ENCODE peak calls at places on chromosomes 13 and 19, in four cellular contexts. T is A549, G is tibial nerve, B is GM12878. F is an unnamed sample.
A peak's percentile ranks its signal among the peaks of the same experiment; 100 is the strongest.

GRCh38 chr19:40908981-40909380 is 26.9 kb upstream of the CYP2A7 start:
- DNase-seq in T (no peak), G (no peak), B (no peak), F (no peak)

GRCh38 chr13:50282016-50282415 is 266.8 kb downstream of the KCNRG start:
- DNase-seq in T (no peak), G (no peak), B (no peak), F (no peak)

GRCh38 chr13:94123543-94123942 is 355.9 kb downstream of the DCT start:
- DNase-seq in T (no peak), G (no peak), B (no peak), F (no peak)

GRCh38 chr13:43364210-43365041 is 341.0 kb downstream of the DNAJC15 start:
- DNase-seq in T (no peak), G (no peak), B (no peak), F (no peak)

GRCh38 chr19:45528744-45529453 is 21.6 kb downstream of the VASP start:
- DNase-seq in T (no peak), G (no peak), B (no peak), F (no peak)

GRCh38 chr13:24632382-24633121 is 47.7 kb upstream of the ATP12A start:
- DNase-seq in T (no peak), G (no peak), B (no peak), F (no peak)

GRCh38 chr19:12757544-12758274 is 6.1 kb downstream of the BEST2 start:
- DNase-seq in T (peak; percentile 50), G (no peak), B (no peak), F (no peak)

GRCh38 chr13:48144413-48145035 is 49.6 kb upstream of the MED4 start:
- DNase-seq in T (no peak), G (no peak), B (no peak), F (no peak)

GRCh38 chr13:113110048-113110851 is 4.7 kb downstream of the F7 start:
- DNase-seq in T (no peak), G (no peak), B (no peak), F (peak; percentile 74)

GRCh38 chr13:28718186-28718537 is 608 bp downstream of the SLC46A3 start:
- DNase-seq in T (no peak), G (peak; percentile 47), B (no peak), F (no peak)

GRCh38 chr13:59261928-59262488 is 901.7 kb downstream of the DIAPH3 start:
- DNase-seq in T (no peak), G (no peak), B (no peak), F (no peak)

GRCh38 chr13:40986328-40986856 is 32.7 kb downstream of the ELF1 start:
- DNase-seq in T (no peak), G (no peak), B (no peak), F (no peak)

GRCh38 chr19:51158474-51159129 is 16.5 kb downstream of the SIGLEC7 start:
- DNase-seq in T (peak; percentile 41), G (peak; percentile 60), B (no peak), F (no peak)

GRCh38 chr19:55173717-55174409 is 6.2 kb downstream of the SYT5 start:
- DNase-seq in T (peak; percentile 95), G (no peak), B (no peak), F (no peak)

GRCh38 chr19:49588370-49589122 is 2.4 kb upstream of the PRR12 start:
- DNase-seq in T (no peak), G (no peak), B (no peak), F (no peak)

GRCh38 chr19:10106100-10106936 is at the start of gene PPAN:
- DNase-seq in T (peak; percentile 93), G (peak; percentile 99), B (peak; percentile 93), F (peak; percentile 99)
- TF ChIP-seq POLR2A in T (peak; percentile 71), G (peak; percentile 61), B (peak; percentile 95), F (no peak)

GRCh38 chr13:111969551-111970135 is 97.3 kb upstream of the SOX1 start:
- DNase-seq in T (no peak), G (no peak), B (no peak), F (no peak)
- TF ChIP-seq POLR2A in T (no peak), G (no peak), B (no peak), F (no peak)

DNA sequence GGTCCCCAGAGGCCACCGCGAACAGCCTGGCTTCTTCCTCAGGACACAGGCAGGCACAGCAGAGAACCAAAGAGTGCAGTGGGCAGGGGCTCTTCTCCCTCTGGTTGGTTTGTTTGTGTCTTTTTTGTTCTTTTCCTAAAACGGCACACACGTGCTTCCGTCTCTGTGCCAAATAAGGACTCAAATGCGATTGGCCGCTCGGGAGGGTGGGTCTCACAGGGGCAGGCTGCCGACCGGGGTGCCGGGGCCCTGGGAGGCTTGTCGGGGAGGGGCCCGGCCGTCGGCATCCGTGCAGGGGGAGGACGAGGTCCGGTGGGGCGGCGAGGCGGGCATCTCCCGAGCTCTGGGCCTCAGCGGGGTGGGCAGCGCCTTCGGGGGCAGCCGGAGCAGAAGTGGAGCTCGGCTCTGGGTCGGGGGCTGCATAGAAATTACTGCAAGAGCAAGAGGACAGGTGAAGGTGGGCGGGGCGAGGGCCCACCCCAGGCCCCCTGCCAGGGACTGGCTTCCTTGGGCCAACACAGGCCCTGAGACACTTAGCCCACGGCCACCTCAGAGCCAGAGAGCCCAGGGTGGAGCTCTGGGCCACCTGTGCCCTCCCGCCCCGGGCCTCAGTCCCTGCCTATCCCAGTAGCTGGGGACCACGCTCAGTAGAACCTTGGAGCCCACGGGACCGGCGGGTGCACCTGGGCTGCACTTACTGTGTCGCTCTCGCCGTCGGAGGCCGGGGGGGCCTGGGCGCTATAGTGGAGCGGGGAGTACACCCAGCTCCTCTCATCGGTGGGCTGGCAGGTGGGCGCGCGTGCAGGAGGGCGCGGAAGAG is 6.4 kb upstream of the CACTIN start:
- DNase-seq in T (no peak), G (no peak), B (no peak), F (no peak)
- TF ChIP-seq POLR2A in T (no peak), G (no peak), B (no peak), F (no peak)

GRCh38 chr19:15836595-15837398 is 21.3 kb upstream of the OR10H1 start:
- DNase-seq in T (peak; percentile 91), G (peak; percentile 99), B (peak; percentile 61), F (peak; percentile 99)
- TF ChIP-seq POLR2A in T (peak; percentile 73), G (peak; percentile 91), B (peak; percentile 100), F (peak; percentile 90)

GRCh38 chr13:75411924-75412537 is 69.9 kb downstream of the TBC1D4 start:
- DNase-seq in T (no peak), G (no peak), B (no peak), F (no peak)

GRCh38 chr13:75407473-75407872 is 74.5 kb downstream of the TBC1D4 start:
- DNase-seq in T (no peak), G (no peak), B (no peak), F (no peak)

GRCh38 chr13:75407998-75408397 is 74.0 kb downstream of the TBC1D4 start:
- DNase-seq in T (no peak), G (no peak), B (no peak), F (no peak)

GRCh38 chr13:75414036-75414827 is 67.7 kb downstream of the TBC1D4 start:
- DNase-seq in T (no peak), G (no peak), B (no peak), F (no peak)

DNA sequence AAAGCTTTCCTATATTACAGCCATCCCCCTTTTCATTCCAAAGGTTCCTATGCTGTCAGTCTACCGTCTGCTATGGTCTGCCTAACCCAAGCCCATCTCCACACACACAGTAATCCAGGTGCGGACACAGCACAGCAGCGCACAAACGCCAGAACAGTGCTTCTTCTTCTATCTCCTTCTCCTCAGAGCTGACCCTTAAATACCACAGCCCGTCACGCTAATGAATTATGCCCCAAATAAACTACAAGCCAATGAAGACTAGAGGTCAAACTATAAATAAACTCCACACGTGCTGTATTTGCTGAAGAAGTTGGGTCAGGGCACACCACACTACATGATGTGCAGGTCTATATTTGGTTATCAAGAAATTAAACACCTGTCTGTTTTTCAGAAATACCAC is 71.8 kb downstream of the TBC1D4 start:
- DNase-seq in T (no peak), G (no peak), B (no peak), F (no peak)
- TF ChIP-seq POLR2A in T (no peak), G (no peak), B (no peak), F (no peak)

DNA sequence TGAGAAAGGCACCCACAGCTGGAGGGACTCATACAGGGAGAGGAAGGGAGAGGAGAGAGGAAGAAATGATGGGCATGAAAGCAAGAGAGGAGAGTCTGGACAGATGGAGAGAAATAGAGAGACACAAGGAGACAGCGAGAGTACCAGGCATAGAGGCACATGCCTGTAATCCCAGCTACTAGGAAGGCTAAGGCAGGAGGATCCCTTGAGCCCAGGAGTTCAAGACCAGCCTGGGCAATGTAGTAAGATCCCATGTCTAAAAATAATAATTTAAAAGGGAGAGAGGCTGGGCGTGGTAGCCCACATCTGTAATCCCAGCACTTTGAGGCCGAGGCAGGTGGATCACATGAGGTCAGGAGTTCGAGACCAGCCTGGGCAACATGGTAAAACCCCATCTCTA is 9.3 kb downstream of the UNC13A start:
- DNase-seq in T (no peak), G (no peak), B (no peak), F (no peak)
- TF ChIP-seq POLR2A in T (no peak), G (no peak), B (no peak), F (no peak)

DNA sequence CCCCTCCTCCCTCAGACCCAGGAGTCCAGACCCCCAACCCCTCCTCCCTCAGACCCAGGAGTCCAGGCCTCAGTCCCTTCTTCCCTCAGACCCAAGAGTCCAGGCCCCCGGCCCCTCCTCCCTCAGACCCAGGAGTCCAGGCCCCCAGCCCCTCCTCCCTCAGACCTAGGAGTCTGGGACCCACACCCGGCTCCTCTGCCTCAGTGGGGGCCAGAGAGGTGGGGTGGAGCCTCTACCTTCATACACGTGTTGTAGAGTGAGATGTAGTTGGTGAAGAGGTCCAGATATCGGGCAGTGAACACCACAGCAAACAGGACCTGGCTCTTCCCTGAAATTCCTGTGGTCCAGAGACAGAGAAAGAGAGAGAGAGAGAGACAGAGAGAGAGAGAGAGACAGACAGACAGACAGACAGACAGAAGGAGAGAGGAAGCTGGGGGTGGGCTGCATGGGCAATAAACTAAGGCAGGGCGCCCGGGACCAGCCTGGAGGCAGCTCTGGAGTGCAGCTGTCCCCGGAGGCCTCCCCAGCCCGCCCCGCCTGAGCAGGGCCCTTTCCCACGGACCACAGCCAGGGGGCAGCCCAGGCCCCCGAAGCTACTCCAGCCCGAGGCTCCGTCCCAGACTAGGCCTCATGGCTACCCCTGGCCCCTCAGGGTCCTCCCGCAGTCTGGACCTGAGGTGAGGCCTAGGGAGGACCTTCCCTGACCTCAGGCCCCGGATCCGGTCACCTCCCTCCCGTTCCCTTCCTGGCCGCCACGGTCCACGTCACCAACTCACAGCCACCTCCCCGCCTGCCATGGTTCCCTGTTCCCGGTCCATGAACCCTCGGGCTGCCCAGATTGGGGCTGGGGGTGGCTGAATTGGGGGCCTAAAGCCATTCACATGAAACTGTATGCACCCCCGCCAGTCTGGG is 907 bp downstream of the KDELR1 start:
- DNase-seq in T (no peak), G (peak; percentile 40), B (no peak), F (peak; percentile 84)
- TF ChIP-seq POLR2A in T (no peak), G (no peak), B (peak; percentile 73), F (no peak)

F was measured in suprapubic skin.